ENCODE peak calls at places on chromosomes 3 and 15, in six cellular contexts. One of them, this sample, is unnamed.

GRCh38 chr15:67838789-67839332 is 984 bp downstream of the RNU6-1 start:
- DNase-seq in PC-9: peak; percentile 79
- DNase-seq in SK-N-SH: peak; percentile 75
- DNase-seq in OCI-LY7: no peak
- DNase-seq in A549: no peak
- DNase-seq in psoas muscle: peak; percentile 68
- DNase-seq in this sample: peak; percentile 38

GRCh38 chr3:22713936-22714335 is 489.2 kb upstream of the UBE2E2 start:
- DNase-seq in PC-9: peak; percentile 29
- DNase-seq in SK-N-SH: no peak
- DNase-seq in OCI-LY7: no peak
- DNase-seq in A549: peak; percentile 64
- DNase-seq in psoas muscle: no peak
- DNase-seq in this sample: peak; percentile 33

GRCh38 chr3:100761951-100762350 is 52.7 kb downstream of the TFG start:
- DNase-seq in PC-9: no peak
- DNase-seq in SK-N-SH: no peak
- DNase-seq in OCI-LY7: no peak
- DNase-seq in A549: no peak
- DNase-seq in psoas muscle: no peak
- DNase-seq in this sample: no peak

GRCh38 chr3:59367150-59367549 is 317.3 kb upstream of the CFAP20DC start:
- DNase-seq in PC-9: peak; percentile 3
- DNase-seq in SK-N-SH: no peak
- DNase-seq in OCI-LY7: no peak
- DNase-seq in A549: no peak
- DNase-seq in psoas muscle: no peak
- DNase-seq in this sample: no peak

GRCh38 chr3:154953538-154953937 is 126.6 kb upstream of the MME start:
- DNase-seq in PC-9: no peak
- DNase-seq in SK-N-SH: no peak
- DNase-seq in OCI-LY7: peak; percentile 11
- DNase-seq in A549: no peak
- DNase-seq in psoas muscle: no peak
- DNase-seq in this sample: no peak

GRCh38 chr3:23706116-23706515 is 99.6 kb upstream of the UBE2E1 start:
- DNase-seq in PC-9: no peak
- DNase-seq in SK-N-SH: no peak
- DNase-seq in OCI-LY7: no peak
- DNase-seq in A549: no peak
- DNase-seq in psoas muscle: no peak
- DNase-seq in this sample: no peak

GRCh38 chr3:183210862-183211341 is 42.2 kb upstream of the B3GNT5 start:
- DNase-seq in PC-9: no peak
- DNase-seq in SK-N-SH: no peak
- DNase-seq in OCI-LY7: no peak
- DNase-seq in A549: no peak
- DNase-seq in psoas muscle: no peak
- DNase-seq in this sample: no peak

GRCh38 chr15:89315375-89315929 is 19.2 kb downstream of the POLG start:
- DNase-seq in PC-9: no peak
- DNase-seq in SK-N-SH: no peak
- DNase-seq in OCI-LY7: no peak
- DNase-seq in A549: no peak
- DNase-seq in psoas muscle: no peak
- DNase-seq in this sample: no peak

GRCh38 chr3:169813757-169814517 is 1.2 kb upstream of the LRRC34 start:
- DNase-seq in PC-9: peak; percentile 75
- DNase-seq in SK-N-SH: no peak
- DNase-seq in OCI-LY7: peak; percentile 91
- DNase-seq in A549: peak; percentile 42
- DNase-seq in psoas muscle: no peak
- DNase-seq in this sample: peak; percentile 39

GRCh38 chr3:14431556-14431927 is 29.1 kb downstream of the SLC6A6 start:
- DNase-seq in PC-9: no peak
- DNase-seq in SK-N-SH: no peak
- DNase-seq in OCI-LY7: peak; percentile 81
- DNase-seq in A549: no peak
- DNase-seq in psoas muscle: no peak
- DNase-seq in this sample: no peak

GRCh38 chr15:42984534-42985034 is 64.0 kb upstream of the TTBK2 start:
- DNase-seq in PC-9: no peak
- DNase-seq in SK-N-SH: peak; percentile 16
- DNase-seq in OCI-LY7: no peak
- DNase-seq in A549: no peak
- DNase-seq in psoas muscle: no peak
- DNase-seq in this sample: no peak
- TF ChIP-seq CTCF in PC-9: no peak
- TF ChIP-seq CTCF in SK-N-SH: peak; percentile 44
- TF ChIP-seq CTCF in OCI-LY7: peak; percentile 31
- TF ChIP-seq CTCF in A549: no peak
- TF ChIP-seq CTCF in psoas muscle: no peak
- TF ChIP-seq CTCF in this sample: peak; percentile 6

GRCh38 chr15:99485992-99486370 is 79.8 kb upstream of the MEF2A start:
- DNase-seq in PC-9: no peak
- DNase-seq in SK-N-SH: no peak
- DNase-seq in OCI-LY7: no peak
- DNase-seq in A549: no peak
- DNase-seq in psoas muscle: no peak
- DNase-seq in this sample: no peak
- H3K4me3 ChIP-seq in PC-9: peak overlapping the region; percentile 46
- H3K4me3 ChIP-seq in SK-N-SH: no peak overlapping the region
- H3K4me3 ChIP-seq in OCI-LY7: no peak overlapping the region
- H3K4me3 ChIP-seq in A549: peak overlapping the region; percentile 45
- H3K4me3 ChIP-seq in psoas muscle: peak overlapping the region; percentile 50
- H3K4me3 ChIP-seq in this sample: peak overlapping the region; percentile 49

DNA sequence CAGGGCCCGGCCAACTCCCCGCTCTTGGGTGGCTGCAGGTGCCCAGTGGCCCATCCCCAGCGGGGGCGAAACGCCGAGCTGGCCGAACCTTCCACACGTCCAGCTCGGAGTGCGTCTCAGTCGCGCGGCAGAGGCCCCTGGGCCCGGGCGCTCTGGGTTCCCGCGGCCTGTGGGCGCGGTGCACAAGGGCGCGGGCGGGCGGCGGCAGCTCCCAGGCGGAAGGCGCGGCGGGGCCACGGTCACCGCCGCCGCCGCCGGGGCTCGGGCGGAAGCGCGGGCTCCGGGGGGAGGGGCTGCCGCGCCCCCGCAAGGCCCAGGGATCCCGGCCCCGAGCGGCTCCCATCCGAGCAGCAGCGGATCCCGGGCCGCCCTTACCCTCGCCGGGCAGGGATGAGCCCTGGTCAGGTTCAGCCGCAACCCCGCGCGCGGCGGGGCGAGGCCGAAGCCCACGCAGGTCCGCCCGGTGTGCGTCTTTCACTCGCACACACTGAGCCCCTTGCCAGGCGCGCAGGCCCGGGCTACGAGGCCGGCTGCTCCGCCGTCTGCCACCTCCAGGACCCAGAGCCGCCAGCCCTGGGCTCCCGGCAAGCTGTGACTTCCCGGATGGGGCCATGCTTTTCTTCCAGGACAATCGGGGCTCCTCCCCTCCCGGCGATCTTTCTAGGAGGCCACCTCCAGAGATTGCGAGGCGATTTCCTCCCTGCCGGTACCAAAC is 54.2 kb downstream of the CCDC54 start:
- DNase-seq in PC-9: peak; percentile 76
- DNase-seq in SK-N-SH: peak; percentile 90
- DNase-seq in OCI-LY7: peak; percentile 43
- DNase-seq in A549: peak; percentile 82
- DNase-seq in psoas muscle: peak; percentile 77
- DNase-seq in this sample: peak; percentile 61
- TF ChIP-seq CTCF in PC-9: no peak
- TF ChIP-seq CTCF in SK-N-SH: no peak
- TF ChIP-seq CTCF in OCI-LY7: no peak
- TF ChIP-seq CTCF in A549: no peak
- TF ChIP-seq CTCF in psoas muscle: no peak
- TF ChIP-seq CTCF in this sample: peak; percentile 9

DNA sequence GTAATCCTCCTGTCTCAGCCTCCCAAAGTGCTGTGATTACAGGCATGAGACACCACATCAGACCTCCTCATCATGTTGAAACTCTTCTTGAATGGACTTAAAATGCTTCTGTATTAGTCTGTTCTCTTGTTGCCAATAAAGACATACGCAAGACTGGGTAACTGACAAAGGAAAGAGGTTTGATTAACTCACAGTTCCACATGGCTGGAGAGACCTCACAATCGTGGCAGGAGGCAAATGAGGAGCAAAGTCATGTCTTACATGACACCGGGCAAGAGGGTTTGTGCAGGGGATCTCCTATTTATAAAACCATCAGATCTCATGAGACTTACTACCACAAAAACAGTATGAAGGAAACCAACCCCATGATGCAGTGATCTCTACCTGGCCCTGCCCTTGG is 113.5 kb downstream of the CNTN4 start:
- DNase-seq in PC-9: no peak
- DNase-seq in SK-N-SH: no peak
- DNase-seq in OCI-LY7: no peak
- DNase-seq in A549: no peak
- DNase-seq in psoas muscle: no peak
- DNase-seq in this sample: no peak
- H3K4me3 ChIP-seq in PC-9: no peak overlapping the region
- H3K4me3 ChIP-seq in SK-N-SH: no peak overlapping the region
- H3K4me3 ChIP-seq in OCI-LY7: no peak overlapping the region
- H3K4me3 ChIP-seq in A549: no peak overlapping the region
- H3K4me3 ChIP-seq in psoas muscle: no peak overlapping the region
- H3K4me3 ChIP-seq in this sample: no peak overlapping the region

GRCh38 chr15:92997821-92998220 is 91.2 kb downstream of the RGMA start:
- DNase-seq in PC-9: no peak
- DNase-seq in SK-N-SH: no peak
- DNase-seq in OCI-LY7: no peak
- DNase-seq in A549: no peak
- DNase-seq in psoas muscle: no peak
- DNase-seq in this sample: no peak

GRCh38 chr15:93005133-93005532 is 83.9 kb downstream of the RGMA start:
- DNase-seq in PC-9: no peak
- DNase-seq in SK-N-SH: no peak
- DNase-seq in OCI-LY7: no peak
- DNase-seq in A549: no peak
- DNase-seq in psoas muscle: no peak
- DNase-seq in this sample: no peak

GRCh38 chr15:93001156-93001555 is 87.9 kb downstream of the RGMA start:
- DNase-seq in PC-9: no peak
- DNase-seq in SK-N-SH: no peak
- DNase-seq in OCI-LY7: no peak
- DNase-seq in A549: no peak
- DNase-seq in psoas muscle: no peak
- DNase-seq in this sample: no peak

DNA sequence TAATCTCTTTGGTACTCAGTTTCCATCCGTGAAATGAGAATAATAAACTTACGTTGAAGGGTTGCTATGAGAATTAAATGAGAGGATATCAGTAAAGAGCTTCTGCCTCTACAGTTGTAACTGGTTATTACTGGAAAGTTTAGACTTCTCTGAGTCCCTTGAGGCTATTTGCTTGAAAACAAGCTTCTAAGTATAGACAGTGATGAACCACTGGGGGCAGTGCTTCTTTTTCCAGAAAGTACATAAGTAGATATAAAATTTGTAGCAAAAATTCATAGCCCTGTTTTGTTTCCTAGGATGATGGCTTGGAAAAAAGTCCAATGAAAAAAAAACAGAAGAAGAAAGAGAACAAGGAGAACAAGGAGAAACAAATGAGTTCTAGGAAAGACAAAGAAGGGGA is 87.1 kb downstream of the RGMA start:
- DNase-seq in PC-9: no peak
- DNase-seq in SK-N-SH: no peak
- DNase-seq in OCI-LY7: peak; percentile 16
- DNase-seq in A549: peak; percentile 46
- DNase-seq in psoas muscle: no peak
- DNase-seq in this sample: no peak
- TF ChIP-seq CTCF in PC-9: no peak
- TF ChIP-seq CTCF in SK-N-SH: peak; percentile 39
- TF ChIP-seq CTCF in OCI-LY7: peak; percentile 60
- TF ChIP-seq CTCF in A549: peak; percentile 22
- TF ChIP-seq CTCF in psoas muscle: no peak
- TF ChIP-seq CTCF in this sample: peak; percentile 3

GRCh38 chr15:58551084-58551763 is 119.4 kb downstream of the LIPC start:
- DNase-seq in PC-9: no peak
- DNase-seq in SK-N-SH: no peak
- DNase-seq in OCI-LY7: peak; percentile 16
- DNase-seq in A549: no peak
- DNase-seq in psoas muscle: no peak
- DNase-seq in this sample: no peak

GRCh38 chr15:58551764-58552504 is 120.1 kb downstream of the LIPC start:
- DNase-seq in PC-9: peak; percentile 59
- DNase-seq in SK-N-SH: no peak
- DNase-seq in OCI-LY7: no peak
- DNase-seq in A549: no peak
- DNase-seq in psoas muscle: no peak
- DNase-seq in this sample: peak; percentile 98

GRCh38 chr15:58554758-58555157 is 123.0 kb downstream of the LIPC start:
- DNase-seq in PC-9: no peak
- DNase-seq in SK-N-SH: no peak
- DNase-seq in OCI-LY7: no peak
- DNase-seq in A549: no peak
- DNase-seq in psoas muscle: no peak
- DNase-seq in this sample: no peak

GRCh38 chr15:58553365-58553918 is 121.7 kb downstream of the LIPC start:
- DNase-seq in PC-9: no peak
- DNase-seq in SK-N-SH: no peak
- DNase-seq in OCI-LY7: no peak
- DNase-seq in A549: no peak
- DNase-seq in psoas muscle: no peak
- DNase-seq in this sample: no peak

DNA sequence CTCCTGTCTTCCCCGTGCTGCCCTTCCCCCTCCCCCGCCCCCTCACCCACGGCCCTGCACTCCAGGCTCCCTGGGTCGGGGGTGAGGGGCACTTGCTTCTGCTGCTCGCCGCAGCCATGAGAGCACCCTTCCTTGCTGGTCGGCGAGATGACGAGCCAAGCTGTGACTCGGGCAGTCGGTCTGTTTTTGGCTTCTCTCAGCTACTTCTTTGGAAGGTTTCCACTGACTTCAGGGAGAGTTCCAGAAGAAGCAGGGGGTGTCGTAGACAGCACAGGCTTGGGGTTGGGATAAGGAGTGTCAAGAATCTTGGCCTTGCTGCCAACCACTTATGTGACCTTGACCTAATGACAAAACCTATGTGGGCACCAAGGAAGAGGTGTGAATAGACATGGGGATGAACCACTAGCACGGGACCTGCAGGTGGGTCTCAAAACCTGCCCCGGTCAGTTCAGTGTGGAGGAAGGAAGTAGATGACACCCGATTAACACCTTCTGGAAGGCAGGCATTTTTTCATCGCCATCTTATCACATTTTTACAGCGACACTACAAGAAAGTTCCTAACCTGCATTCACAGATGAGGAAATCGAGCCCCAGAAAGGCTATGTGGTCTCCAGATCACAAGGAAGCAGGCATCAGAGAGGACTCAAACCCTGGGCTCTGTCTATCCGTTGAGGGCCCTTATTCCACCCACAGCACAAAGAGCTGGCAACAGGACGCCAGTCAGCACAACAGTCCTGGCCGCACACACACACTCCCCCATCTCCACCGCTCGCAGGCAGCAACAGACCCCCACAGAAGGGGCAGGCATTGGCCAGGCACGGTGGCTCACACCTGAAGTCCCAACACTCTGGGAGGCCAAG is 120.9 kb downstream of the LIPC start:
- DNase-seq in PC-9: no peak
- DNase-seq in SK-N-SH: no peak
- DNase-seq in OCI-LY7: no peak
- DNase-seq in A549: no peak
- DNase-seq in psoas muscle: no peak
- DNase-seq in this sample: peak; percentile 28
- H3K4me3 ChIP-seq in PC-9: peak overlapping the region; percentile 44
- H3K4me3 ChIP-seq in SK-N-SH: no peak overlapping the region
- H3K4me3 ChIP-seq in OCI-LY7: no peak overlapping the region
- H3K4me3 ChIP-seq in A549: no peak overlapping the region
- H3K4me3 ChIP-seq in psoas muscle: no peak overlapping the region
- H3K4me3 ChIP-seq in this sample: no peak overlapping the region

GRCh38 chr15:92938387-92938786 is 38.3 kb downstream of the CHD2 start:
- DNase-seq in PC-9: no peak
- DNase-seq in SK-N-SH: no peak
- DNase-seq in OCI-LY7: no peak
- DNase-seq in A549: no peak
- DNase-seq in psoas muscle: no peak
- DNase-seq in this sample: no peak
- TF ChIP-seq CTCF in PC-9: peak; percentile 53
- TF ChIP-seq CTCF in SK-N-SH: peak; percentile 43
- TF ChIP-seq CTCF in OCI-LY7: peak; percentile 54
- TF ChIP-seq CTCF in A549: no peak
- TF ChIP-seq CTCF in psoas muscle: peak; percentile 21
- TF ChIP-seq CTCF in this sample: peak; percentile 38